ENCODE peak calls at places on chromosome 16, in four cellular contexts. Y is SK-N-SH, V is suprapubic skin, A is sigmoid colon. G is an unnamed sample.

GRCh38 chr16:8568231-8568617 is 22.1 kb downstream of the TMEM114 start:
- DNase-seq in Y (no peak), V (no peak), A (no peak), G (no peak)

GRCh38 chr16:8648867-8649266 is 25.6 kb upstream of the ABAT start:
- DNase-seq in Y (no peak), V (no peak), A (no peak), G (no peak)

GRCh38 chr16:31880322-31880979 is 6.8 kb downstream of the ZNF267 start:
- DNase-seq in Y (no peak), V (no peak), A (no peak), G (no peak)

GRCh38 chr16:11098601-11099377 is 154.4 kb downstream of the CLEC16A start:
- DNase-seq in Y (no peak), V (no peak), A (no peak), G (no peak)

GRCh38 chr16:11253009-11253994 is 2.7 kb downstream of the SOCS1 start:
- DNase-seq in Y (no peak), V (no peak), A (no peak), G (no peak)

GRCh38 chr16:75624921-75625334 is 1.8 kb upstream of the ADAT1 start:
- DNase-seq in Y (no peak), V (no peak), A (no peak), G (no peak)

GRCh38 chr16:56423584-56424403 is 1.6 kb downstream of the AMFR start:
- DNase-seq in Y (peak; percentile 11), V (no peak), A (no peak), G (no peak)

GRCh38 chr16:20675488-20676267 is 21.8 kb downstream of the ACSM1 start:
- DNase-seq in Y (no peak), V (no peak), A (peak; percentile 71), G (peak; percentile 72)

GRCh38 chr16:49020436-49020835 is 261.2 kb downstream of the CBLN1 start:
- DNase-seq in Y (no peak), V (no peak), A (no peak), G (no peak)

GRCh38 chr16:22270525-22270924 is 26.7 kb upstream of the POLR3E start:
- DNase-seq in Y (no peak), V (no peak), A (no peak), G (no peak)

GRCh38 chr16:75246504-75247205 is 4.8 kb downstream of the BCAR1 start:
- DNase-seq in Y (no peak), V (no peak), A (no peak), G (no peak)

GRCh38 chr16:70750893-70751467 is 50.0 kb downstream of the VAC14 start:
- DNase-seq in Y (no peak), V (peak; percentile 82), A (peak; percentile 95), G (peak; percentile 47)

GRCh38 chr16:24800586-24800985 is 45.2 kb upstream of the SLC5A11 start:
- DNase-seq in Y (no peak), V (no peak), A (no peak), G (no peak)

GRCh38 chr16:79096246-79096645 is 504.3 kb downstream of the MAF start:
- DNase-seq in Y (no peak), V (no peak), A (no peak), G (no peak)

GRCh38 chr16:81548901-81549546 is 104.4 kb downstream of the CMIP start:
- DNase-seq in Y (no peak), V (no peak), A (no peak), G (no peak)

GRCh38 chr16:66425651-66426050 is 1.4 kb upstream of the BEAN1 start:
- DNase-seq in Y (no peak), V (no peak), A (peak; percentile 21), G (no peak)

DNA sequence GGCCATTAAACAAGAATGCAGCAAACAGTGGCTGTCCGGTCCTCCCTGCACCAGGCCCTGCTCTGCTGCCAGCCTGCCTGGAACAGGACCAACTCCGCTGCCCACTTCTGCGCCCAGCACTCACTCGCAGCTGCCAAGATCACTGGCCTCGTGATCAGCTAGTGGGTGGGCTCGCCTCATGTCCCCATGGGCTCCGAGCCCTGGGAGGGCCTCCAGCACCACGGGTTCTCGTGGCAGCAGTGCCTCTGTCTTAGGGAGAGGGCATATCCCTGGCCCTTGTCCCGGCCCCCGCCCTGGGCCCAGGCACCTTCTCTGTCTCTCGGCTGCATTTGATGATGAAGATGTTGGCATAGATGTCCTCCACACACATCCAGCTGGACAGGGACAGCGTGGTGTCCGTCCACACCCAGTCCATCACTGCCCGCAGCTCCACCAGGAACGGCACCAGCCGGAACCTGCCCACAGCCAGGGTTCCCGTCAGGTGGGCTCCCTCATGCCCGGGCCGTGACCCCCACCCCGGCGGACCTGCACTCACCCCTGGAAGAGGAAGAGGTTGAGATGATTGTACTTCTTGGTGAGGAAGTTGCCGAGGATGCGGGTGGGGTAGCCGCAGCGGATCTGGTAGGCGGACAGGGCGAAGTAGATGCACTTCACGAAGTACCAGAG is 13.1 kb downstream of the CTU2 start:
- DNase-seq in Y (no peak), V (no peak), A (peak; percentile 94), G (no peak)
- TF ChIP-seq POLR2AphosphoS5 in Y (no peak), V (no peak), A (peak; percentile 72), G (no peak)

GRCh38 chr16:4614571-4615388 is at the start of gene UBALD1:
- DNase-seq in Y (peak; percentile 93), V (peak; percentile 91), A (peak; percentile 94), G (peak; percentile 94)

GRCh38 chr16:4617880-4618279 is 3.2 kb upstream of the UBALD1 start:
- DNase-seq in Y (no peak), V (no peak), A (no peak), G (no peak)

GRCh38 chr16:4613636-4614570 is 785 bp downstream of the UBALD1 start:
- DNase-seq in Y (peak; percentile 79), V (no peak), A (peak; percentile 69), G (no peak)

GRCh38 chr16:4616047-4616811 is 1.5 kb upstream of the UBALD1 start:
- DNase-seq in Y (peak; percentile 96), V (peak; percentile 100), A (peak; percentile 100), G (peak; percentile 100)

DNA sequence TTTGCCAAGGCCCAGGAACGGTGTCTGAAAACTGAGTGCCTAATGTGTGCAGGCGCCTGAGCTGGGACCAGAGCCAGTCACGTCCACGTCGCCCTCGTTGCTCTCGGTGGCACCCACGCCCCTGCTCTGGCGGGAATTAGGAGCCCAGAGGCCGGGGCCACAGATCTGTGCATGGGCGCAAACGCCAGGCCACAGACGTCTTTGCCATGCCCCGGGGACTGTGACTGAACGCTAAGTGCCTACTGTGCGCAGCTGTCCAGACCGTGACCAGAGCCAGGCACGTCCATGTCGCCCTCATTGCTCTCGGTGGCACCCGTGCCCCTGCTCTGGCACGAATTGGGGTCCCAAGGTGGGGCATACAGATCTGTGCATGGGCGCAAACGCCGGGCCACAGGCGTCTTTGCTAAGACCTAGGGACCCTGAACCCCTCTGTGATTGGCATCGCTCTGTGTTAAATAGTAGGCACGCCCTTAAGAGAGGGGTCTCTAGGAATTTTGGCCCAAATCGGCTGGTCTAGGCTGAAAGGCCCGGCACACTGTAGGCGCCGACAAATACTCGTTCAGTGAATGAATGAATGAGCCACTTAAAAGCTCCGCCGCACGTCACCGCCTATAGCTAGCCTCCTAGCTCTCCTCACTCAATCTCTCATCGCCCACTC is 830 bp upstream of the UBALD1 start:
- DNase-seq in Y (no peak), V (no peak), A (no peak), G (no peak)
- H3K4me3 ChIP-seq in Y (peak overlapping the region; percentile 94), V (peak overlapping the region; percentile 99), A (peak overlapping the region; percentile 74), G (peak overlapping the region; percentile 100)

DNA sequence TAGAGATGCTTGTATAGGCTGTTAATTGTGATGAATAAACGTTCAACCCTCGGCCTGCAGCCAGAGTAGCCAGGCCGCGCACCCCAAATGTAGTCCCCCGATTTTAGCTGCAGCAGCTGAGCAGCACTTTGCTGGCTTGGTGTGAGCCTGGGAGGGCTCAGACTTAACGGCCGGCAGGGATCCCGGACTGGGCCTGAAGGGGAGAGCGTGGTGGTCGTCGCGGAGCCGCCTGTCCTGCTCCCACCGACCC is 11.9 kb downstream of the ZNF629 start:
- DNase-seq in Y (no peak), V (no peak), A (no peak), G (no peak)
- H3K36me3 ChIP-seq in Y (peaks cover 19% of the 10 kb centered on the region), V (peaks cover 49% of the 10 kb centered on the region), A (peaks cover 21% of the 10 kb centered on the region), G (peaks cover 37% of the 10 kb centered on the region)

GRCh38 chr16:30656974-30657865 is 1.0 kb upstream of the FBRS start:
- DNase-seq in Y (no peak), V (no peak), A (no peak), G (no peak)
- TF ChIP-seq POLR2AphosphoS5 in Y (peak; percentile 55), V (no peak), A (no peak), G (no peak)

DNA sequence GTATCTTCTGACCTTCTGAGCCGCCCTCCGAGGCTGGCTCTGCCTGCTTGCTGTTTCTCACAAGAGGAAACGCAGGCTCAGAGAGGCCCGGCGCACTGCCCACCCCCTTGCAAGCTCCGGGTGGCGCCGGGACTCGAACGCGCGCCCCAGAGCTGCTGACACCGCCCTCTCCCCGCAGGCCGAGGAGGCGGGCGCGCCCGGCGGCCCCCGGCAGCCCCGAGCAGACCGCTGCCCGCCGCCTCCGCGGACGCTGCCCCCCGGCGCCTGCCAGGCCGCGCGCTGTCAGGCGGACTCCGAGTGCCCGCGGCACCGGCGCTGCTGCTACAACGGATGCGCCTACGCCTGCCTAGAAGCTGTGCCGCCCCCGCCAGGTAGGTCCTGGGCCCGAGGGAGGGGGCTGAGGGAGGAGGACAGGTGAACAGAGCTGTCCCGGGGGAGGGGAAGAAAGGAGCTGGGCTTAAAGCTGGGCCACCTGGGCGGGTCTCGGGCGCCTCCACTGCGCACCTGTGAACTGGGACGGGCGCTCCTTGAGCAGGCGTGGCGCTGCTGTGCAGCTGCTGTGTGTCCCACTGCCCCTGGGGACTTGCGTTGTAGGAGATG is 18.2 kb downstream of the WFDC1 start:
- DNase-seq in Y (peak; percentile 58), V (no peak), A (peak; percentile 65), G (no peak)
- H3K4me3 ChIP-seq in Y (no peak overlapping the region), V (peak overlapping the region; percentile 15), A (peak overlapping the region; percentile 23), G (peak overlapping the region; percentile 33)

GRCh38 chr16:58187092-58187491 is 10.8 kb downstream of the CSNK2A2 start:
- DNase-seq in Y (no peak), V (no peak), A (no peak), G (no peak)
- H3K36me3 ChIP-seq in Y (peaks cover 65% of the 10 kb centered on the region), V (peaks cover 89% of the 10 kb centered on the region), A (peaks cover 3% of the 10 kb centered on the region), G (peaks cover 98% of the 10 kb centered on the region)

GRCh38 chr16:87435399-87436224 is 43.5 kb downstream of the MAP1LC3B start:
- DNase-seq in Y (peak; percentile 41), V (no peak), A (no peak), G (no peak)
- TF ChIP-seq POLR2AphosphoS5 in Y (peak; percentile 30), V (no peak), A (peak; percentile 22), G (no peak)

GRCh38 chr16:88069397-88070168 is 118.3 kb downstream of the BANP start:
- DNase-seq in Y (no peak), V (peak; percentile 50), A (peak; percentile 28), G (peak; percentile 45)
- H3K4me3 ChIP-seq in Y (no peak overlapping the region), V (no peak overlapping the region), A (no peak overlapping the region), G (no peak overlapping the region)

DNA sequence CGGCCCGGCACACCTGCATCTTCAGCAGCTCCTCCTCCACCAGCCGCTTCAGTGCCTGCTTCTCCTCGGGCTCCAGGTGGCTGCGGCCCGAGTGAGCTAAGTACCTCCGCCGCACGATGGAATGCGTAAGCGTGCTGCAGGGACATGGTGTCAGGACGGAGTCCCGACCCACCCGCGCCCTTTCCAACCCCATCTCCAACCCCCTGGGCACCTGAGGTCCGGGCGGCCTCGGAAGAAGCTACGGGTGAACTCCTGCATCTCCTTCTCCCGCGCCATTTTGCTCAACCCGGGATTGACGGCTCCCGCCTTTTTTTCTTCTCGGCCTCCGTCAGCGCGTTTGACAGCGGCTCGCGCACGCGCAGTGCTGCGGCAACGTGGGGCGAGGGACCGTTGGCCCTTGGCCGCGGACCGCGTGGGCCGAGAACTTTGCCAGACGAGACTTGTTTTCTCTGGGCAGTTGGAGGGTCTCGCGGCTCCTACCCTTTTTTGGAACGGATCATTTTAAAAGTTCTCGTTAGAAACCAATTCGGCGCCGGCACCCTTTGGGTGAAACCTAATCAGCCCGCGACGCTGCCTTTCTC is at the start of gene HIRIP3:
- DNase-seq in Y (peak; percentile 94), V (peak; percentile 92), A (peak; percentile 94), G (peak; percentile 90)
- H3K36me3 ChIP-seq in Y (peaks cover 5% of the 10 kb centered on the region), V (peaks cover 52% of the 10 kb centered on the region), A (no peaks in the 10 kb centered on the region), G (peaks cover 52% of the 10 kb centered on the region)

G was measured in stomach.